ENCODE peak calls at places on chromosomes 2 and 18, in eight cellular contexts. F is GM23338, B is vagina, K is IMR-90, V is H9, M is A549, H is sigmoid colon, P is right atrium auricular region. A is an unnamed sample. For H3K4me1, the result is how much of the 10 kb centered on the place peaks cover.

GRCh38 chr2:124609667-124610066 is 584.6 kb downstream of the CNTNAP5 start:
- DNase-seq in M (no peak), H (no peak), F (no peak), P (no peak), V (no peak), B (no peak), K (no peak), A (peak)

GRCh38 chr2:230765611-230766300 is 53.1 kb downstream of the CAB39 start:
- DNase-seq in P (no peak), V (no peak), F (peak), H (no peak), M (no peak), K (no peak), B (no peak), A (no peak)

GRCh38 chr2:43226955-43227829 is 786 bp upstream of the ZFP36L2 start:
- DNase-seq in F (peak), M (peak), H (peak), V (peak), K (peak), B (no peak), P (peak), A (peak)

GRCh38 chr18:61742555-61743429 is 150.0 kb downstream of the RNF152 start:
- DNase-seq in F (no peak), M (no peak), H (no peak), K (no peak), B (no peak), P (no peak), V (no peak), A (no peak)

GRCh38 chr18:25510096-25510495 is 158.1 kb upstream of the ZNF521 start:
- DNase-seq in H (no peak), F (no peak), K (no peak), P (no peak), V (no peak), B (no peak), M (no peak), A (no peak)

GRCh38 chr2:235480614-235481013 is 13.2 kb upstream of the AGAP1 start:
- DNase-seq in B (no peak), M (no peak), K (no peak), F (no peak), V (no peak), H (no peak), P (no peak), A (no peak)

GRCh38 chr2:890791-891190 is 59.9 kb upstream of the SNTG2 start:
- DNase-seq in B (peak), H (no peak), F (no peak), M (no peak), P (peak), K (no peak), V (peak), A (peak)

GRCh38 chr2:216216951-216217903 is 108.1 kb downstream of the XRCC5 start:
- DNase-seq in B (no peak), P (no peak), K (peak), V (no peak), F (no peak), M (no peak), H (no peak), A (no peak)

GRCh38 chr2:149991576-149991975 is 404.0 kb upstream of the MMADHC start:
- DNase-seq in V (no peak), K (peak), M (no peak), H (no peak), B (no peak), P (no peak), F (no peak), A (no peak)

GRCh38 chr2:28274911-28275685 is 117.6 kb upstream of the FOSL2 start:
- DNase-seq in P (peak), M (peak), V (peak), F (no peak), K (peak), B (no peak), H (no peak), A (peak)

GRCh38 chr2:147364597-147364996 is 480.2 kb upstream of the ACVR2A start:
- DNase-seq in B (no peak), M (no peak), P (no peak), K (no peak), F (no peak), V (no peak), H (no peak), A (no peak)

GRCh38 chr2:72915907-72916742 is 1.2 kb upstream of the EMX1 start:
- DNase-seq in B (no peak), V (peak), H (peak), K (no peak), F (peak), P (no peak), M (peak), A (peak)
- H3K4me1 ChIP-seq in B (half or more), V (under half), H (under half), K (under half), F (under half), P (under half), M (under half), A (under half)

DNA sequence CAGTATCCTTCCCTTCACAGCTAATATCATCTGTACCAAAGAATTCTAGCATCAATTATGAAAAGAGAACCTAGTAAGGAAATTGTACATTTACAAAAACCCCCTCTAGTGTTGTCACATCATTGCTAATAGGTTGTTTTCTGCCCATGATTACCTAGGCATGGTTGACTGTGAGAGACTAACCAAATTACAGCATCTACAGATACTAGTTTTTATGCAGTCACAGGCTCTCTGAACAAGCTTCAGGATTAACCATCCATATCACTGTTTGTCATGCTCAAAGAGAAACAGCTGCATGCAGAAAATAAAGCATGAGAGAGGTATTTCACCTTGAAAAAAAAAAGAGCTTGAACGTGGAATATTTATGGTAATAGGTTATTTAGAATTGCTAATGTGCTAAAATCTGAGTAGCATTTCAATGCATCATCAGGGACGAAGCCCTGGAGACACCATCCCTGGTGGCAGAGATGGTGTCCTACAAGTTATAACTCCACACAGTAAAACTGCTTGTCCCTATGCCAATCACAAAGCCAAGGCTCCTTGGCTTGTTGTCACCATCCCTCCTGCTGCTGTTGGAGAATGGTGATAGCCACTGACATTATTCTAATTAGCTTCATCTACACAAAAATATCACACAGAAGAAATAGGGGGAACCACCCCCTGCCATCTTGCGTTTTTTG is 5.4 kb downstream of the NEB start:
- DNase-seq in M (no peak), K (no peak), B (no peak), P (no peak), H (no peak), V (no peak), F (peak), A (peak)
- TF ChIP-seq CTCF in M (no peak), K (no peak), B (no peak), P (no peak), H (no peak), V (peak), F (peak), A (peak)

GRCh38 chr2:10160226-10160955 is 37.9 kb downstream of the RRM2 start:
- DNase-seq in V (no peak), P (no peak), H (no peak), F (no peak), M (no peak), K (no peak), B (no peak), A (peak)

GRCh38 chr2:10158681-10159080 is 36.1 kb downstream of the RRM2 start:
- DNase-seq in F (no peak), B (no peak), V (no peak), M (no peak), K (no peak), H (no peak), P (no peak), A (peak)

GRCh38 chr2:10159486-10160160 is 37.1 kb downstream of the RRM2 start:
- DNase-seq in K (no peak), F (no peak), H (no peak), P (no peak), M (no peak), V (no peak), B (no peak), A (peak)

GRCh38 chr2:10157293-10157692 is 34.8 kb downstream of the RRM2 start:
- DNase-seq in K (no peak), M (peak), P (no peak), B (no peak), V (no peak), H (no peak), F (no peak), A (peak)

DNA sequence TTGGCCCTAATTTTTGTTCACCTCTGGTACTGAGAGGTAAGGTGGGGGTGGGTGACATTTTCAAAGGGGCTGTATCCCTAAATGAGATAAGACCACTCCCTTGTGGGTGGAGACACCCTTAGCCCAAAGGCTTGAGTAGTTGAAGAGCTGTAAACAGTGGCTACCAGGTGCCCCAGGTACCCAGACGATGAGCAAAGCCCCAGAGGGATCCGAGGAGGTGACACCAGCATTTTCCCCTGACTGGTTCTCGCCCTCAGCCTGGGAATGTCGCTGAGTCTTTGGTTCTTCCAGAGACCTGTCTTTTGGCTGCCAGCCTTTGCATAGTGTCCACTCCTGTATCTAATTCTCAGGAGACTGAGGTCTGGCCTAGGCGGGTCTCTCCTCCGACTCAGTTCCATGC is 36.5 kb downstream of the RRM2 start:
- DNase-seq in B (no peak), M (no peak), K (no peak), P (no peak), V (no peak), F (no peak), H (no peak), A (no peak)
- H3K4me1 ChIP-seq in B (under half), M (under half), K (under half), P (under half), V (under half), F (under half), H (under half), A (under half)

GRCh38 chr2:112726487-112727190 is 5.8 kb downstream of the NT5DC4 start:
- DNase-seq in P (peak), F (peak), V (peak), K (peak), B (peak), M (peak), H (peak), A (peak)

GRCh38 chr2:112730182-112730581 is 9.4 kb downstream of the NT5DC4 start:
- DNase-seq in V (no peak), H (no peak), B (no peak), F (no peak), K (no peak), P (no peak), M (no peak), A (no peak)

GRCh38 chr2:112728384-112729175 is 7.8 kb downstream of the NT5DC4 start:
- DNase-seq in F (no peak), M (no peak), P (no peak), K (no peak), V (no peak), H (no peak), B (no peak), A (no peak)

GRCh38 chr2:112727276-112728028 is 6.6 kb downstream of the NT5DC4 start:
- DNase-seq in H (no peak), P (no peak), M (no peak), K (no peak), V (no peak), B (no peak), F (no peak), A (peak)

GRCh38 chr2:112728029-112728362 is 7.2 kb downstream of the NT5DC4 start:
- DNase-seq in M (no peak), H (no peak), V (no peak), F (no peak), P (no peak), K (no peak), B (no peak), A (no peak)
- TF ChIP-seq CTCF in M (no peak), H (no peak), V (no peak), F (no peak), P (no peak), K (no peak), B (no peak), A (no peak)

DNA sequence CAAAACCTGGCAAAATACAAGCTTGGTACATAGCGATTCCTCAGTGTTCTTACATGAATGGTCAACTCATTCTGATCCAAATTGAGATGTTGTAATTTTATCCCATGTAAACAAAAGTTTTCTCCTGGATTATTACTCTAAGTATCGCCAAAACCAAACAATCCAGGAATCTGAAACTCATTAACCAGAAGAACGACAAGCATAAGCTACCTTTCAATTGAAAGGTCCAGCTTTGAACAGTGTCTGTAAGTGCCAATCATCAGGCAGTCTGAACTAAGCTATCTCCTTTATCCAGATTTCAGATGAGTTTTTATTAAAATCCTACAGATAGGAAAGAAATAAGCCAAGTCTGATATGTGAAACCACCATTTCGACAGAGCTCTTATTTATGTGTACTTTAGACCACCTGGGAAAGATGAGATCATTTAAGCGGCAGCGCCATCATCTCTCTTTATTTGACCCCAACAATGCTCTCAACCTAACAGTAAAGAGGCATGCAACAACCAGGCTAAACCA is 2.3 kb downstream of the MEX3C start:
- DNase-seq in K (peak), H (no peak), F (no peak), B (no peak), M (no peak), V (no peak), P (no peak), A (no peak)
- H3K4me1 ChIP-seq in K (under half), H (under half), F (under half), B (half or more), M (under half), V (under half), P (under half), A (under half)

DNA sequence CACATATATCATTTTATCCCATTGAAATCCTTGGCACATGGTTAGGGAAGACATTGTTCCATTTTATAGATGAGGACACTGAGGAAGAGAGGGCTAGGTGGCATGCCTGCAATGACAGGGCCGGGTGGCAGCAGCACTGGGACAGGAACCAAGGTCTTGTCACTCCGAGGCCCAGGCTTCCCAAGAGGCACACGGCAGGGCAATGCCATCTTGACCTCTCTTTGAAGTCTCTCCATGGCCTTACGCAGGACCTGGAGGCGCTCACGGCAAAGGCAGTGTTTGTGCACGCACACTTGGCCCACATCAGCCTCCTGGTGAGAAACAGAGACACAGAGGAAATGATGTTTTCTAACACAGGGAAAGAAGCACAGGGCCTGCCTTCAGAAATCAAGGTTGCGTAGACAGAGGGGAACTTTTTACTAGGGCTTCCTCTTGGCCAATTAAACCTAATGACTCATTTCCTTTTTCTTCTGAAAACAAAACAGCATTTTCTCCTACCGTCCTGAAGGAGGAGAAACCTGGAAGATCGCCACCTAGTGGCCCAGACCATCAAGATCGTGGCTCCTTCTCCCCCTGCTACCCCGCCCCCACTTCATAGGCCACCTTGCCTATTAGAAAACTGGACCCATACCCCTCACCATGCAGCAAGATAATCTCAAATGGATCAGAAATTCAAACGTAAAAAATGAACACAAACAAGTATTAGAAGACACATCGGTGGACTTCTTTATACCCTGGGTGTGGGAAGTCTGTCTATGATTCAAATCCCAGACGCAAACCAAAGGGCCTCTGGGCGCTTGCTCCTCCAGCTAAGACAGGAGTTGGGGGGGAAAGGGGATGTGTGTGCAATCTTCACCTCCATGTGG is 74.6 kb upstream of the SP3 start:
- DNase-seq in P (peak), H (peak), K (peak), M (peak), F (peak), V (peak), B (no peak), A (peak)
- TF ChIP-seq CTCF in P (peak), H (peak), K (peak), M (peak), F (peak), V (peak), B (peak), A (peak)

GRCh38 chr2:194100201-194100600 is 1556.8 kb upstream of the SLC39A10 start:
- DNase-seq in K (no peak), B (no peak), H (no peak), V (no peak), M (no peak), P (no peak), F (no peak), A (no peak)

GRCh38 chr2:194096402-194096801 is 1560.6 kb upstream of the SLC39A10 start:
- DNase-seq in P (no peak), B (no peak), V (no peak), F (no peak), K (no peak), H (no peak), M (no peak), A (no peak)

GRCh38 chr2:194090251-194090905 is 1566.6 kb upstream of the SLC39A10 start:
- DNase-seq in B (no peak), M (no peak), K (no peak), P (no peak), H (no peak), V (no peak), F (no peak), A (no peak)

GRCh38 chr2:194095359-194095758 is 1561.7 kb upstream of the SLC39A10 start:
- DNase-seq in B (no peak), P (no peak), H (no peak), M (no peak), V (no peak), K (no peak), F (no peak), A (no peak)
- H3K4me1 ChIP-seq in B (under half), P (under half), H (under half), M (under half), V (under half), K (under half), F (under half), A (under half)

GRCh38 chr18:27185025-27185763 is at the start of gene CHST9:
- DNase-seq in K (no peak), B (no peak), V (peak), P (no peak), H (no peak), M (no peak), F (peak), A (peak)
- TF ChIP-seq CTCF in K (no peak), B (no peak), V (no peak), P (no peak), H (no peak), M (no peak), F (no peak), A (no peak)